ENCODE peak calls at places on chromosomes 4 and X, in four cellular contexts. D is GM12878, M is HepG2, J is K562. E is an unnamed sample.
A peak's percentile ranks its signal among the peaks of the same experiment; 100 is the strongest.

GRCh38 chr4:98663226-98664006 is 5.0 kb upstream of the TSPAN5 start:
- DNase-seq in D (peak; percentile 84), M (no peak), J (no peak), E (no peak)

GRCh38 chr4:165308174-165308573 is 19.3 kb upstream of the MSMO1 start:
- DNase-seq in D (no peak), M (no peak), J (no peak), E (no peak)

GRCh38 chrX:18938710-18939109 is 45.2 kb downstream of the PHKA2 start:
- DNase-seq in D (no peak), M (no peak), J (no peak), E (no peak)

GRCh38 chr4:85555210-85555609 is 80.3 kb downstream of the ARHGAP24 start:
- DNase-seq in D (peak; percentile 58), M (no peak), J (no peak), E (no peak)

GRCh38 chr4:138681000-138681604 is 334.5 kb upstream of the NOCT start:
- DNase-seq in D (peak; percentile 11), M (peak; percentile 58), J (peak; percentile 85), E (peak; percentile 78)

GRCh38 chr4:74671074-74671698 is 123.1 kb downstream of the BTC start:
- DNase-seq in D (no peak), M (peak; percentile 69), J (peak; percentile 74), E (peak; percentile 69)

GRCh38 chr4:33780952-33781655 is 2463.2 kb downstream of the ARAP2 start:
- DNase-seq in D (no peak), M (no peak), J (no peak), E (no peak)

GRCh38 chr4:147717878-147718277 is 14.0 kb upstream of the ARHGAP10 start:
- DNase-seq in D (no peak), M (no peak), J (no peak), E (no peak)

GRCh38 chrX:30971761-30972603 is 82.9 kb upstream of the TAB3 start:
- DNase-seq in D (no peak), M (peak; percentile 53), J (peak; percentile 51), E (peak; percentile 11)

GRCh38 chr4:181957088-181957487 is 286.1 kb upstream of the TENM3 start:
- DNase-seq in D (no peak), M (no peak), J (no peak), E (no peak)

GRCh38 chr4:112994732-112995131 is 54.7 kb upstream of the ANK2 start:
- DNase-seq in D (no peak), M (no peak), J (no peak), E (no peak)

GRCh38 chr4:98055800-98056501 is 87.3 kb downstream of the STPG2 start:
- DNase-seq in D (no peak), M (no peak), J (no peak), E (no peak)

GRCh38 chr4:109967798-109968520 is 55.3 kb downstream of the EGF start:
- DNase-seq in D (no peak), M (no peak), J (no peak), E (no peak)

GRCh38 chr4:54172156-54172555 is 56.9 kb upstream of the PDGFRA start:
- DNase-seq in D (no peak), M (no peak), J (no peak), E (no peak)

GRCh38 chr4:156476359-156476758 is 495.2 kb downstream of the PDGFC start:
- DNase-seq in D (no peak), M (peak; percentile 1), J (no peak), E (no peak)

GRCh38 chr4:140344111-140344510 is 29.3 kb upstream of the SCOC start:
- DNase-seq in D (no peak), M (no peak), J (no peak), E (no peak)

GRCh38 chrX:11336201-11336600 is 43.0 kb downstream of the AMELX start:
- DNase-seq in D (no peak), M (no peak), J (no peak), E (no peak)

GRCh38 chr4:97208749-97209148 is 934.5 kb downstream of the STPG2 start:
- DNase-seq in D (no peak), M (no peak), J (no peak), E (no peak)

GRCh38 chrX:153477039-153477438 is 6.7 kb upstream of the HAUS7 start:
- DNase-seq in D (no peak), M (no peak), J (no peak), E (no peak)

GRCh38 chrX:48569958-48570357 is 4.3 kb upstream of the RBM3 start:
- DNase-seq in D (peak; percentile 52), M (no peak), J (no peak), E (no peak)

GRCh38 chrX:130869239-130869638 is 33.8 kb downstream of the ENOX2 start:
- DNase-seq in D (no peak), M (no peak), J (no peak), E (no peak)

GRCh38 chr4:53785996-53786395 is 194.7 kb upstream of the LNX1 start:
- DNase-seq in D (no peak), M (no peak), J (no peak), E (no peak)

GRCh38 chr4:2436301-2436700 is 17.5 kb downstream of the CFAP99 start:
- DNase-seq in D (no peak), M (no peak), J (peak; percentile 15), E (no peak)

GRCh38 chrX:24607616-24608015 is 39.5 kb downstream of the PCYT1B start:
- DNase-seq in D (no peak), M (peak; percentile 53), J (no peak), E (no peak)

GRCh38 chrX:134006484-134007161 is 21.2 kb upstream of the GPC3 start:
- DNase-seq in D (no peak), M (peak; percentile 89), J (no peak), E (no peak)

GRCh38 chrX:72018277-72019112 is 107.8 kb downstream of the NHSL2 start:
- DNase-seq in D (no peak), M (peak; percentile 47), J (peak; percentile 85), E (peak; percentile 76)

GRCh38 chrX:19958530-19959486 is 32.1 kb downstream of the BCLAF3 start:
- DNase-seq in D (no peak), M (peak; percentile 57), J (peak; percentile 1), E (no peak)

GRCh38 chrX:109847257-109848187 is 114.5 kb upstream of the ACSL4 start:
- DNase-seq in D (no peak), M (peak; percentile 42), J (peak; percentile 14), E (no peak)

GRCh38 chr4:76780781-76781697 is 116.9 kb downstream of the SOWAHB start:
- DNase-seq in D (no peak), M (no peak), J (no peak), E (no peak)

GRCh38 chr4:76779740-76780459 is 118.0 kb downstream of the SOWAHB start:
- DNase-seq in D (no peak), M (no peak), J (no peak), E (no peak)

GRCh38 chr4:76783836-76784235 is 114.1 kb downstream of the SOWAHB start:
- DNase-seq in D (no peak), M (no peak), J (no peak), E (no peak)

GRCh38 chr4:76782837-76783236 is 115.1 kb downstream of the SOWAHB start:
- DNase-seq in D (no peak), M (no peak), J (no peak), E (no peak)

GRCh38 chr4:76781698-76782595 is 116.0 kb downstream of the SOWAHB start:
- DNase-seq in D (peak; percentile 76), M (peak; percentile 35), J (peak; percentile 34), E (no peak)
- TF ChIP-seq CBFB in D (peak; percentile 78), M (no peak), J (no peak), E (no peak)

GRCh38 chr4:99834569-99834968 is 17.9 kb downstream of the DAPP1 start:
- DNase-seq in D (no peak), M (no peak), J (no peak), E (no peak)

GRCh38 chr4:99835942-99836341 is 19.3 kb downstream of the DAPP1 start:
- DNase-seq in D (no peak), M (no peak), J (no peak), E (no peak)

GRCh38 chr4:99833766-99834165 is 17.1 kb downstream of the DAPP1 start:
- DNase-seq in D (no peak), M (no peak), J (no peak), E (no peak)

GRCh38 chr4:99832854-99833253 is 16.2 kb downstream of the DAPP1 start:
- DNase-seq in D (no peak), M (no peak), J (no peak), E (no peak)

GRCh38 chr4:99832313-99832712 is 15.7 kb downstream of the DAPP1 start:
- DNase-seq in D (no peak), M (no peak), J (no peak), E (no peak)
- TF ChIP-seq CBFB in D (no peak), M (no peak), J (no peak), E (no peak)

DNA sequence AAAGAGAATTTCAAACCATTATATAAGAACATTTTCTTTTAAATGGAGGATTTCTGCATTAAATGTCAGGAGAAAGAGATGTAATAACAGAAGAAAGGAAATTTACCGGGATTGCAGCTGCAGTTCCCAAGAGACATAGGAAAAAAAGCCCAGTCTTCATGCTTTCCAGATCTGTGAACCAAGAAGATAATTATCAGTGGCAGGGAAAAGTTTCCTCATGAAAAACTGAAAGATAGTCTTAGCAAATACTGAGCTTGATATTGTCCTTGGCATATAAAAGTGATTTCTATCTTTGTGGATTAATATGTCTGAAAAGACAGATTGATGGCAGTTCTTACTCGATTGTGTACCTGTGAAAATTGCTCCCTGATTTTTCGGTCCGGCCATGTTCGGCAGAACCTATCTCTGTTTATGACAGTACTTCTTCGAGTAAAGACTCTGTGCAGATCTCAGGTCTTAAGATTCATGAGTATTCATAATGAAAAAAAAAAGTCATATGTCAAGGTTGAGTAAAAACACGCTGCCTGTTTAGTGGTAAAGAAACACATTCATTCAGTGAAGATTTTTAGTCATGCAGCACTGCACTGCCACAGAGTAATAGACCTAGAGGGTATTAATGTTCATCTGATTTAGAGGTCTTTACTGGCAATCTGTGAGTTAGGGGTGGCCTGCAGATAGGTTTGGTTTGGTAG is 29.6 kb downstream of the SPARCL1 start:
- DNase-seq in D (no peak), M (no peak), J (no peak), E (no peak)
- TF ChIP-seq CBFB in D (no peak), M (no peak), J (no peak), E (no peak)

DNA sequence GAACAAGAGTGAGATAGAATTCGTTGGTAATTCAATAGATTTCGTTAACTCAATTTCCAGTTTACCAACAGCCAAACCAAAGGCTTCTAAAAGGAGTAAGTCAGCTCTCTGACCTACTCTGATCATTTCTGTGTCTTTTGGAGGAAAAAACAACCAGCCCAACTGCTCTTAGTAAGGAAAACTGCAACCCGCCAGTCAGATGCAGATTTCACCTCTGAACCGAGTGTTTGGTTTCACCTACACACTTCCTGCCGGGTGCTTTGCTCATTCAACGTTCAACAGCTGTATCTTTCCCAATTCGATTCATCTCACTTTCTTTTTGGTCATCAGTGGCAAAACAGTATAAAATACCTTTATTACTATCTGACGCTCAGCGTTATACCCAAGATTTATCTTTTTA is 24.5 kb downstream of the TMSB4X start:
- DNase-seq in D (no peak), M (no peak), J (no peak), E (no peak)
- TF ChIP-seq CBFB in D (no peak), M (no peak), J (no peak), E (no peak)

GRCh38 chr4:11428701-11429571 is at the start of gene HS3ST1:
- DNase-seq in D (no peak), M (no peak), J (no peak), E (peak; percentile 68)
- TF ChIP-seq CBFB in D (no peak), M (no peak), J (no peak), E (no peak)